ENCODE peak calls at places on chromosomes 5 and 9, in four cellular contexts. U is endothelial cell, X is Ammon's horn, G is iris pigment epithelial cell. P is an unnamed sample.

GRCh38 chr9:114693248-114693895 is 11.4 kb upstream of the TEX48 start:
- DNase-seq in G (no peak), X (no peak), U (no peak), P (no peak)

GRCh38 chr5:132224721-132225120 is 2.9 kb downstream of the P4HA2 start:
- DNase-seq in U (no peak), G (peak), X (no peak), P (no peak)

GRCh38 chr5:108700928-108701327 is 46.8 kb upstream of the FER start:
- DNase-seq in G (no peak), U (no peak), X (peak), P (no peak)

GRCh38 chr5:52783226-52783959 is 4.3 kb upstream of the ITGA1 start:
- DNase-seq in G (no peak), U (no peak), X (no peak), P (no peak)

GRCh38 chr5:150497274-150497988 is 10.5 kb upstream of the NDST1 start:
- DNase-seq in U (no peak), X (peak), G (peak), P (no peak)

GRCh38 chr9:134679616-134680392 is 38.2 kb downstream of the COL5A1 start:
- DNase-seq in G (no peak), U (no peak), X (no peak), P (no peak)

GRCh38 chr9:105438136-105438839 is 9.5 kb upstream of the FSD1L start:
- DNase-seq in U (no peak), G (peak), X (no peak), P (no peak)

GRCh38 chr9:37820142-37820541 is 19.5 kb downstream of the DCAF10 start:
- DNase-seq in G (no peak), X (no peak), U (no peak), P (no peak)

GRCh38 chr5:96870094-96871021 is 5.9 kb upstream of the ERAP2 start:
- DNase-seq in U (no peak), X (no peak), G (peak), P (no peak)

GRCh38 chr9:120482424-120483186 is 97.4 kb downstream of the CDK5RAP2 start:
- DNase-seq in X (no peak), U (no peak), G (no peak), P (no peak)

GRCh38 chr5:56123531-56124243 is 109.4 kb downstream of the ANKRD55 start:
- DNase-seq in X (no peak), G (peak), U (peak), P (peak)

GRCh38 chr5:95842955-95843544 is 20.5 kb upstream of the GLRX start:
- DNase-seq in X (peak), U (peak), G (peak), P (peak)

GRCh38 chr5:140265845-140266244 is 37.1 kb downstream of the PFDN1 start:
- DNase-seq in G (no peak), U (no peak), X (no peak), P (no peak)

GRCh38 chr5:133294380-133294779 is 242.6 kb downstream of the HSPA4 start:
- DNase-seq in U (no peak), G (no peak), X (no peak), P (no peak)

GRCh38 chr5:53446908-53447307 is 33.5 kb upstream of the FST start:
- DNase-seq in U (no peak), G (no peak), X (no peak), P (no peak)

GRCh38 chr5:52893105-52893504 is 96.0 kb upstream of the ITGA2 start:
- DNase-seq in U (no peak), G (peak), X (peak), P (no peak)

GRCh38 chr5:122182491-122182921 is 53.2 kb downstream of the ZNF474 start:
- DNase-seq in X (peak), U (no peak), G (peak), P (no peak)

GRCh38 chr5:71456362-71456743 is 902 bp downstream of the BDP1 start:
- DNase-seq in X (no peak), G (no peak), U (no peak), P (no peak)

GRCh38 chr5:180831139-180832080 is 28.8 kb upstream of the MGAT1 start:
- DNase-seq in U (peak), G (peak), X (peak), P (no peak)

GRCh38 chr9:130028493-130029222 is 14.3 kb downstream of the FNBP1 start:
- DNase-seq in X (no peak), G (no peak), U (no peak), P (no peak)

GRCh38 chr5:142748568-142749249 is 21.5 kb upstream of the ARHGAP26 start:
- DNase-seq in X (peak), G (no peak), U (no peak), P (peak)